ENCODE peak calls at places on chromosomes 4 and X, in five cellular contexts. S, N, M, T and L are unnamed samples.

GRCh38 chr4:176044589-176044951 is 21.1 kb upstream of the WDR17 start:
- DNase-seq in S (no peak), N (peak), M (no peak), T (no peak), L (no peak)

GRCh38 chr4:108466936-108467902 is 153.2 kb upstream of the RPL34 start:
- DNase-seq in S (no peak), N (no peak), M (peak), T (no peak), L (peak)

GRCh38 chr4:184807261-184807660 is 18.5 kb downstream of the ACSL1 start:
- DNase-seq in S (no peak), N (no peak), M (no peak), T (no peak), L (no peak)

GRCh38 chr4:180840142-180840541 is 1403.1 kb upstream of the TENM3 start:
- DNase-seq in S (peak), N (no peak), M (no peak), T (no peak), L (no peak)

GRCh38 chr4:16082424-16083216 is 1.2 kb downstream of the PROM1 start:
- DNase-seq in S (peak), N (peak), M (no peak), T (peak), L (no peak)

GRCh38 chr4:159341486-159341885 is 238.6 kb downstream of the RAPGEF2 start:
- DNase-seq in S (peak), N (no peak), M (no peak), T (no peak), L (no peak)

GRCh38 chr4:71338846-71339593 is at the start of gene SLC4A4:
- DNase-seq in S (peak), N (no peak), M (no peak), T (no peak), L (no peak)

GRCh38 chr4:147617841-147618421 is 734 bp downstream of the TMEM184C start:
- DNase-seq in S (no peak), N (no peak), M (no peak), T (no peak), L (no peak)

GRCh38 chrX:96314974-96315373 is 369.7 kb upstream of the DIAPH2 start:
- DNase-seq in S (peak), N (no peak), M (no peak), T (no peak), L (no peak)

GRCh38 chrX:134431894-134432293 is 28.1 kb upstream of the HPRT1 start:
- DNase-seq in S (peak), N (no peak), M (no peak), T (no peak), L (no peak)

GRCh38 chr4:83216856-83217683 is 67.5 kb downstream of the COQ2 start:
- DNase-seq in S (no peak), N (no peak), M (no peak), T (no peak), L (no peak)

GRCh38 chr4:10173039-10173753 is 56.6 kb upstream of the WDR1 start:
- DNase-seq in S (no peak), N (no peak), M (no peak), T (peak), L (no peak)

GRCh38 chrX:99703467-99703866 is 706.6 kb downstream of the PCDH19 start:
- DNase-seq in S (no peak), N (no peak), M (no peak), T (no peak), L (no peak)

GRCh38 chr4:61375316-61375715 is 175.2 kb downstream of the ADGRL3 start:
- DNase-seq in S (no peak), N (no peak), M (no peak), T (no peak), L (no peak)

GRCh38 chr4:169985881-169986280 is 40.3 kb downstream of the MFAP3L start:
- DNase-seq in S (no peak), N (no peak), M (no peak), T (no peak), L (no peak)

GRCh38 chr4:113145519-113146291 is 96.3 kb downstream of the ANK2 start:
- DNase-seq in S (no peak), N (no peak), M (no peak), T (peak), L (no peak)

GRCh38 chr4:173125216-173125812 is 43.3 kb upstream of the GALNT7 start:
- DNase-seq in S (no peak), N (no peak), M (no peak), T (no peak), L (no peak)

GRCh38 chr4:139556735-139557505 is 901 bp upstream of the SETD7 start:
- DNase-seq in S (peak), N (peak), M (peak), T (peak), L (peak)

GRCh38 chr4:25756503-25756902 is 100.9 kb downstream of the SLC34A2 start:
- DNase-seq in S (no peak), N (no peak), M (no peak), T (no peak), L (no peak)

GRCh38 chrX:118528089-118528753 is 32.6 kb downstream of the DOCK11 start:
- DNase-seq in S (no peak), N (no peak), M (peak), T (no peak), L (peak)

GRCh38 chr4:26821677-26822503 is 38.8 kb upstream of the STIM2 start:
- DNase-seq in S (peak), N (no peak), M (no peak), T (no peak), L (no peak)

GRCh38 chr4:175932116-175932515 is 120.1 kb upstream of the GPM6A start:
- DNase-seq in S (no peak), N (no peak), M (no peak), T (no peak), L (no peak)

GRCh38 chr4:168848977-168849687 is 160.9 kb downstream of the CBR4 start:
- DNase-seq in S (peak), N (no peak), M (no peak), T (no peak), L (no peak)

GRCh38 chr4:140014284-140014683 is 139.7 kb downstream of the MAML3 start:
- DNase-seq in S (no peak), N (no peak), M (no peak), T (no peak), L (no peak)

GRCh38 chr4:40228497-40229365 is 31.9 kb downstream of the RHOH start:
- DNase-seq in S (no peak), N (no peak), M (no peak), T (peak), L (no peak)

GRCh38 chr4:79241846-79242245 is 84.0 kb downstream of the NAA11 start:
- DNase-seq in S (peak), N (no peak), M (no peak), T (peak), L (no peak)

GRCh38 chrX:153708415-153708814 is 15.8 kb downstream of the BCAP31 start:
- DNase-seq in S (peak), N (no peak), M (peak), T (peak), L (peak)

GRCh38 chr4:121150486-121150885 is 13.6 kb downstream of the TNIP3 start:
- DNase-seq in S (no peak), N (no peak), M (no peak), T (no peak), L (no peak)

GRCh38 chr4:10983274-10983673 is 298.7 kb upstream of the CLNK start:
- DNase-seq in S (no peak), N (no peak), M (no peak), T (peak), L (no peak)

GRCh38 chr4:120007171-120007894 is 59.3 kb downstream of the MAD2L1 start:
- DNase-seq in S (peak), N (no peak), M (no peak), T (no peak), L (no peak)

GRCh38 chr4:90542216-90542615 is 415.0 kb downstream of the CCSER1 start:
- DNase-seq in S (no peak), N (no peak), M (no peak), T (no peak), L (no peak)

GRCh38 chr4:36313687-36314086 is 32.3 kb downstream of the DTHD1 start:
- DNase-seq in S (peak), N (no peak), M (no peak), T (no peak), L (no peak)
- H3K27ac ChIP-seq in S (no peak), N (no peak), M (no peak), T (no peak), L (no peak)

GRCh38 chr4:56701644-56702043 is 20.5 kb upstream of the HOPX start:
- DNase-seq in S (no peak), N (no peak), M (no peak), T (no peak), L (no peak)
- H3K27ac ChIP-seq in S (no peak), N (no peak), M (no peak), T (no peak), L (no peak)

GRCh38 chr4:1417522-1418390 is 11.5 kb upstream of the NKX1-1 start:
- DNase-seq in S (no peak), N (peak), M (no peak), T (peak), L (no peak)

GRCh38 chr4:1418494-1419285 is 12.4 kb upstream of the NKX1-1 start:
- DNase-seq in S (no peak), N (peak), M (no peak), T (no peak), L (no peak)

GRCh38 chr4:1419708-1420107 is 13.5 kb upstream of the NKX1-1 start:
- DNase-seq in S (no peak), N (peak), M (no peak), T (no peak), L (no peak)

GRCh38 chr4:1416948-1417260 is 10.7 kb upstream of the NKX1-1 start:
- DNase-seq in S (no peak), N (peak), M (no peak), T (peak), L (no peak)

DNA sequence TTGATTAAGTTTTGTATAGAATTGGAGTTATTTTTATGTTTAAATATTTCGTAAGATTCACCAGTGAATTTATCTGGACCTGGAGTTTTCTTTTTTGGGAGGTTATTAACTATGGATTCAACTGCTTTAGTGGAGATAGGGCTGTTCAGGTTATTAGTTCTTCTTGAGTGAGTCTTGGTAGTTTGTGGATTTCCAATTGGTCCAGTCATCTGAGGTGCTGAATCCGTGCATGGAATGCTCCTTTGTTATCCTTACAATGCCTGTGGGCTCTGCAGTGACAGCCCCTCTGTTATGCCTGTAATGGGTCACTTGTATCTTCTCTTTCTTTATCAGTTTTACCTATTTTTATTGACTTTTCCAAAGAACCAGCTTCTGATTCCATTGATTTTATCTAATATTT is 15.4 kb upstream of the NKX1-1 start:
- DNase-seq in S (no peak), N (peak), M (no peak), T (no peak), L (no peak)
- H3K27ac ChIP-seq in S (no peak), N (no peak), M (no peak), T (no peak), L (no peak)

DNA sequence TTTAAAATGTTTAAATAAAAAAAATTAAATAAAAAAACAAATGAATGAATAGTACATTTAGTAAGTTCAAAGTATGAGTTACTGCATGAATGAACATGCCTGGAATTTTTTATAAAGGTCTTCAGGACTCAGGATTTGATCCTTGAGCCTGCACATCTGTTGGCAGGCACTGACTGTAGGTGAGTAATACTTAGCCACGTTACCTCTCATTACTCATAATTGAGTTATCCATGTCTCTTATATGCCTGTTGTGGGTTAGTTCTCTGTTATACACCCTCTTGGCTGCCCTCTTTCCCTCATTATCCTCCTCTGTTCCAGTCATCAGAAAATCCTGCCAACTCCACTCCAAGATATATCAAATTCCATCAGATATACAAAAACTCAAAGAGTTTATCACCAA is 276.0 kb downstream of the FBXW7 start:
- DNase-seq in S (no peak), N (no peak), M (no peak), T (no peak), L (no peak)
- H3K27ac ChIP-seq in S (no peak), N (no peak), M (no peak), T (no peak), L (no peak)

DNA sequence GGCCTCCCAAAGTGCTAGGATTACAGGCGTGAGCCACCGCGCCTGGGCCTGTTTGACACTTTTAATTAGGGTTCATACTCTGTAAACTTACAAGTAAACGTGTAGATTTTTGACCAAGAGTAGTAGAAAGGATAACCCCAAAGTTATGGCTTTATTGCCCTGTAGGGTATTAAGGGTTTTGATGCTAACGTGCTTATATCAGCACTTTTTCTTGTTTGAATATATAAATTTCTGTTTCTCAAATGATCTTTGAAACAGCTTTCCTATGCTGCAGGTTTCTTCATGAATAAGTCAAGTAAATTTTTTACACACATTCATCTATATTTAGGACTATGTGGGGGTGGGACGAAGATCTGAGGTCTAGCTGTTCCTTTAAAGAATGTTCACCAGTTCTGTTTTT is 29.3 kb upstream of the REPS2 start:
- DNase-seq in S (no peak), N (no peak), M (no peak), T (no peak), L (no peak)
- H3K27ac ChIP-seq in S (no peak), N (no peak), M (no peak), T (no peak), L (no peak)

GRCh38 chr4:143359794-143360193 is 23.1 kb downstream of the GAB1 start:
- DNase-seq in S (peak), N (no peak), M (no peak), T (no peak), L (no peak)

GRCh38 chr4:143357161-143357845 is 20.6 kb downstream of the GAB1 start:
- DNase-seq in S (no peak), N (no peak), M (no peak), T (no peak), L (no peak)

GRCh38 chr4:143358419-143358818 is 21.7 kb downstream of the GAB1 start:
- DNase-seq in S (no peak), N (no peak), M (no peak), T (no peak), L (no peak)

GRCh38 chr4:143360838-143361237 is 24.2 kb downstream of the GAB1 start:
- DNase-seq in S (no peak), N (no peak), M (no peak), T (no peak), L (no peak)

GRCh38 chr4:143358923-143359694 is 22.4 kb downstream of the GAB1 start:
- DNase-seq in S (peak), N (no peak), M (no peak), T (no peak), L (no peak)
- H3K27ac ChIP-seq in S (peak), N (peak), M (no peak), T (no peak), L (no peak)